ENCODE peak calls at places on chromosomes 7 and 10, in seven cellular contexts. O is IMR-90, T is H9, J is mesendoderm, F is neuronal stem cell, A is H1, G is trophoblast cell. C is an unnamed sample.

GRCh38 chr7:123131556-123132345 is 68.0 kb downstream of the SLC13A1 start:
- DNase-seq in O (no peak), F (no peak), T (no peak), A (no peak), G (no peak), J (no peak), C (no peak)

GRCh38 chr7:134827436-134827835 is 48.0 kb downstream of the CALD1 start:
- DNase-seq in A (no peak), G (no peak), O (no peak), F (no peak), J (no peak), T (no peak), C (no peak)

GRCh38 chr7:27182861-27183681 is 2.0 kb downstream of the HOXA11 start:
- DNase-seq in A (peak), G (no peak), O (no peak), F (no peak), J (peak), T (peak), C (no peak)

GRCh38 chr10:59037018-59037389 is 139.4 kb upstream of the PHYHIPL start:
- DNase-seq in F (no peak), T (no peak), G (no peak), A (no peak), J (no peak), O (no peak), C (no peak)

GRCh38 chr7:141339603-141340002 is 211.6 kb upstream of the AGK start:
- DNase-seq in O (no peak), F (no peak), G (no peak), A (no peak), J (peak), T (no peak), C (no peak)

GRCh38 chr10:21720090-21720489 is 186.1 kb downstream of the MLLT10 start:
- DNase-seq in F (no peak), T (no peak), O (peak), G (no peak), A (no peak), J (peak), C (no peak)

GRCh38 chr7:51229620-51230323 is 86.8 kb downstream of the COBL start:
- DNase-seq in O (no peak), G (no peak), A (no peak), F (no peak), J (no peak), T (peak), C (no peak)

GRCh38 chr10:50456711-50457110 is 167.0 kb downstream of the SGMS1 start:
- DNase-seq in G (peak), A (no peak), F (no peak), J (no peak), T (no peak), O (no peak), C (no peak)

GRCh38 chr10:28374036-28374435 is 71.2 kb upstream of the MPP7 start:
- DNase-seq in A (no peak), O (no peak), J (no peak), G (no peak), F (no peak), T (no peak), C (no peak)

GRCh38 chr7:107917770-107918651 is 27.0 kb downstream of the DLD start:
- DNase-seq in J (no peak), F (no peak), O (no peak), A (no peak), T (no peak), G (no peak), C (no peak)

GRCh38 chr7:151086802-151087246 is 549 bp downstream of the AGAP3 start:
- DNase-seq in O (no peak), F (no peak), J (peak), A (peak), G (peak), T (no peak), C (peak)

GRCh38 chr7:2903686-2904162 is 59.6 kb upstream of the GNA12 start:
- DNase-seq in O (no peak), J (no peak), T (no peak), G (no peak), A (no peak), F (no peak), C (no peak)

GRCh38 chr7:130349911-130350782 is 5.5 kb downstream of the CPA5 start:
- DNase-seq in J (peak), A (no peak), O (peak), T (no peak), F (no peak), G (peak), C (peak)
- H2BK5ac ChIP-seq in J (no peak), A (no peak), O (no peak), T (no peak), F (no peak), G (peak), C (peak)

GRCh38 chr10:25028711-25029110 is 12.3 kb downstream of the THNSL1 start:
- DNase-seq in G (no peak), T (no peak), O (peak), A (no peak), F (no peak), J (no peak), C (no peak)
- H2BK5ac ChIP-seq in G (no peak), T (no peak), O (no peak), A (no peak), F (no peak), J (no peak), C (no peak)

DNA sequence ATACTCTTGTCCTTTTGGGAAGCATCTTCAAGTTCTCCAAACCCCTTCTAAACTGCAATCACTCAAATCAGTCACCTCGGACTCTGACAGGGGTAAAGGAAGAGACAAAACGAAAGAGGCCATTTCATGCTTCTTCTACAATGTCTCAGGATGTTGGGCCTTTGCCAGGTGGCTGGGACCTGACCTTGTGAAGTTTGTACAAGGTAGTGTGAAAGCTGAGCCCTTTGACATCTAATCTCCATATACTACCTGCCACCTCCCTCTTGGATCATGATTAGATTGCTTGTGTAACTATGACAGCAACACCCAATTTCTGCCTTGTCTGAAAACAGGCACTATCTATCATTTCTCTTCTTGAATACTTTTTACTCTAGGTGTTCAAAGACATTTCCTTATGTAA is 35.1 kb upstream of the PDLIM1 start:
- DNase-seq in J (no peak), G (no peak), F (no peak), O (no peak), T (no peak), A (no peak), C (no peak)
- H2BK5ac ChIP-seq in J (no peak), G (no peak), F (no peak), O (peak), T (no peak), A (no peak), C (no peak)

GRCh38 chr7:20831976-20832375 is 45.3 kb upstream of the SP8 start:
- DNase-seq in G (no peak), J (peak), O (no peak), A (no peak), F (no peak), T (no peak), C (no peak)

GRCh38 chr7:20826243-20826642 is 39.6 kb upstream of the SP8 start:
- DNase-seq in J (peak), A (no peak), G (no peak), O (no peak), T (no peak), F (no peak), C (no peak)

GRCh38 chr7:20831451-20831850 is 44.8 kb upstream of the SP8 start:
- DNase-seq in A (no peak), F (no peak), T (no peak), O (no peak), G (no peak), J (peak), C (no peak)

GRCh38 chr7:20827172-20827571 is 40.5 kb upstream of the SP8 start:
- DNase-seq in O (no peak), J (no peak), A (no peak), G (no peak), T (no peak), F (no peak), C (no peak)

DNA sequence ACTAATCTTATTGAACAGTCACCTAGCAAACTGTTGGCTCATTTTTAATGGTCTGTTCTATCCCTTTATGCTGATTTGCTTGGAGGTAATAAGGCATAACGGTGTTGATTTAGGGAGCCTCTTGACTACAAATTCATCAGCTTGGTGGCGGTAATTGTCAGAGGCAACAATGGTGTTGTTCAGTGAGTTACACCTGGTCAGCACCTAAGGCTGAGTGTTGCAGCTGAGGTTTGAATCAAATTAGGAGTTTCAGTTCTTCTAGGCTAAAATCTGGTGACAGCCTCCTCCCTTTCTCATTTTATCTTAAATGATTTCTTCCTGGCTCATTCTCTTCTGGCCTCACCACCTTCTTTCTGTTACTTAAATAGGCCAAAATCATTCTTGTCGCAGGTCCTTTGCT is 42.3 kb upstream of the SP8 start:
- DNase-seq in F (no peak), G (no peak), A (no peak), J (no peak), T (no peak), O (no peak), C (no peak)
- H2BK5ac ChIP-seq in F (no peak), G (no peak), A (no peak), J (no peak), T (no peak), O (no peak), C (no peak)

GRCh38 chr10:29765330-29765729 is 130.6 kb upstream of the SVIL start:
- DNase-seq in G (no peak), F (no peak), J (no peak), A (no peak), T (no peak), O (no peak), C (no peak)
- H2BK5ac ChIP-seq in G (no peak), F (no peak), J (no peak), A (no peak), T (no peak), O (no peak), C (no peak)

GRCh38 chr7:30531286-30531685 is 26.7 kb upstream of the GGCT start:
- DNase-seq in A (no peak), G (no peak), J (no peak), O (peak), F (no peak), T (no peak), C (no peak)

GRCh38 chr7:30528779-30529178 is 24.1 kb upstream of the GGCT start:
- DNase-seq in G (no peak), O (no peak), T (no peak), F (no peak), J (no peak), A (no peak), C (no peak)

GRCh38 chr7:30533886-30534285 is 29.3 kb upstream of the GGCT start:
- DNase-seq in F (no peak), G (no peak), A (no peak), T (no peak), J (no peak), O (no peak), C (no peak)

GRCh38 chr7:30526163-30526562 is 21.5 kb upstream of the GGCT start:
- DNase-seq in O (no peak), G (no peak), F (no peak), T (peak), A (no peak), J (peak), C (no peak)

DNA sequence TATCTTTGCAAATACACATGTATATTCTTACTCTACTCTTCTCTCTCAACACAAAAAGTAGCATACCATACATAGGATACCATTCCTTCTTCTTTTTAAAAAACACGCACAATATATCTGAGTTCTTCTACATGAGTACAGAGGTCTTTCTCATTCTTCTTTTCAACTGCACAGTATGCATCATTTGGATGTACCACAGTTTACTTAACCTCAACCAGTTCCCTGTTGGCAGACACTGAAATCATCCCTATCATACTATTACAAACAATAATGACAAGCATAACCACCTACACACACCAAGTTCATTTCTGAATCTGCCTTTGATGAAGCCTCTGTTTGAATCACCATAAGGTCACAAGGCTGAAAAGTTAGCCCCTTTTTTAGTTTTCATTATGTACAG is 25.7 kb upstream of the GGCT start:
- DNase-seq in J (no peak), O (no peak), A (no peak), G (no peak), F (no peak), T (no peak), C (no peak)
- H2BK5ac ChIP-seq in J (no peak), O (no peak), A (no peak), G (no peak), F (no peak), T (no peak), C (no peak)

GRCh38 chr10:121617176-121617575 is 18.9 kb upstream of the FGFR2 start:
- DNase-seq in J (no peak), F (no peak), A (no peak), T (no peak), O (no peak), G (no peak), C (no peak)

GRCh38 chr10:121615862-121616261 is 17.6 kb upstream of the FGFR2 start:
- DNase-seq in A (no peak), O (no peak), J (no peak), T (no peak), G (no peak), F (no peak), C (peak)

GRCh38 chr10:121616291-121616690 is 18.0 kb upstream of the FGFR2 start:
- DNase-seq in A (no peak), F (no peak), O (no peak), T (no peak), J (no peak), G (no peak), C (no peak)

GRCh38 chr10:121614746-121615145 is 16.5 kb upstream of the FGFR2 start:
- DNase-seq in O (no peak), G (no peak), J (no peak), T (no peak), F (no peak), A (no peak), C (no peak)

DNA sequence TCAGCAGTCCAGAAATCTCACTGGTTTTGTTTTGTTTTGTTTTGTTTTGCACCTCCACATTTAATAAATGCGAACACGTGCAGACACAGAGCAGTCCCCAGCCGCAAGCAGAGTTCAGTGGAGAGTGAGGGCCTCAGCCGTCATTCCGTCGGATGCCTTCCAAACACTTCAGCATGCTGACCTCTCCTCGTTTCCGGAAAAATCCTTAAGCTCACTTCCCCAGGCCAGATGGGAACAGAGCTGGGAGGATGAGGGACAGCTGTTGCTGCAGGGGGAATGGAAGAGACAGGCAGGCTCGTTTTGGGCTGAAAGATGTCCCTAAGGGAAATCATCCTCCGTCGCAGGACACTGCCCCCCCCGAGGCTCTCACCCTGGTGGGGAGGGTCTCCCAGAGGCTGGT is 17.2 kb upstream of the FGFR2 start:
- DNase-seq in O (no peak), J (no peak), F (no peak), G (no peak), T (no peak), A (no peak), C (peak)
- H2BK5ac ChIP-seq in O (no peak), J (no peak), F (no peak), G (no peak), T (no peak), A (no peak), C (no peak)

C was measured in mesenchymal stem cell.